ENCODE peak calls at places on chromosomes 16 and 17, in six cellular contexts. G, D, U, E, F and I are unnamed samples.

GRCh38 chr17:42101513-42102292 is 3.4 kb upstream of the ZNF385C start:
- DNase-seq in G (peak; percentile 82), D (peak; percentile 59), U (peak; percentile 59), E (peak; percentile 80), F (peak; percentile 56), I (peak; percentile 74)

GRCh38 chr17:77482375-77483127 is 341.8 kb downstream of the SEC14L1 start:
- DNase-seq in G (no peak), D (no peak), U (no peak), E (no peak), F (no peak), I (no peak)

GRCh38 chr16:86029131-86029741 is 130.3 kb downstream of the IRF8 start:
- DNase-seq in G (peak; percentile 36), D (no peak), U (no peak), E (peak; percentile 59), F (peak; percentile 20), I (peak; percentile 54)

GRCh38 chr16:67021321-67021720 is 7.6 kb upstream of the CBFB start:
- DNase-seq in G (peak; percentile 2), D (no peak), U (no peak), E (no peak), F (no peak), I (no peak)

GRCh38 chr16:46715769-46716305 is 26.4 kb downstream of the ORC6 start:
- DNase-seq in G (no peak), D (no peak), U (no peak), E (peak; percentile 90), F (no peak), I (no peak)

GRCh38 chr16:23171234-23171948 is 11.2 kb upstream of the SCNN1G start:
- DNase-seq in G (no peak), D (no peak), U (no peak), E (no peak), F (no peak), I (no peak)

GRCh38 chr16:10521681-10522274 is 58.6 kb downstream of the EMP2 start:
- DNase-seq in G (peak; percentile 70), D (peak; percentile 30), U (peak; percentile 63), E (peak; percentile 60), F (peak; percentile 73), I (peak; percentile 30)

GRCh38 chr16:3822366-3823045 is 58.0 kb downstream of the CREBBP start:
- DNase-seq in G (no peak), D (no peak), U (peak; percentile 39), E (no peak), F (no peak), I (no peak)

GRCh38 chr17:1365445-1366039 is 34.5 kb downstream of the YWHAE start:
- DNase-seq in G (peak; percentile 63), D (peak; percentile 36), U (peak; percentile 69), E (peak; percentile 58), F (peak; percentile 91), I (peak; percentile 75)

GRCh38 chr17:17567631-17568030 is 23.9 kb downstream of the PEMT start:
- DNase-seq in G (no peak), D (no peak), U (no peak), E (peak; percentile 90), F (no peak), I (no peak)

GRCh38 chr17:8124350-8125195 is 667 bp upstream of the HES7 start:
- DNase-seq in G (no peak), D (no peak), U (no peak), E (no peak), F (peak; percentile 50), I (no peak)

DNA sequence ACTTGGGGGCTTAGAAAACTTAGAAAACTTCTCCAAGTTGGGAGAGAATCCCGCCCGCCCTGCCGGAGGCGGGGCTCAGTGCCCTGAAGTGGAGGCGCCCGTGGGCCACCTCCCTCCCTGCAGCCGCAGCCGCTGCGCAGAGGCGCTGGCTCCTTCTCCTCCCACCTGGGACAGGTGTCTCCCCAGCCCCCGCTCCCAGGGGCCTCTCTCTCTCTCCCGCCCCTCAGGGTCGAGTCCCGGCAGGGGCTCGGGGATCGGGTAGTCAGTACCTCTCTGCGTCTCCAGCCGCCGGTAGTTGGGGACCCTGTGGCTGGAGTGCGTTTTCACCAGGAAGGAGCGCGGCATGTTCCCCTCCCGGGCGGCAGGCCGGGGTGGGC is 257 bp downstream of the SNAI3 start:
- DNase-seq in G (peak; percentile 64), D (no peak), U (no peak), E (no peak), F (no peak), I (peak; percentile 82)
- H3K4me1 ChIP-seq in G (peaks cover 29% of the 10 kb centered on the region), D (peaks cover 31% of the 10 kb centered on the region), U (no peaks in the 10 kb centered on the region), E (peaks cover 26% of the 10 kb centered on the region), F (peaks cover 6% of the 10 kb centered on the region), I (peaks cover 24% of the 10 kb centered on the region)

GRCh38 chr17:49915260-49915659 is 53.7 kb upstream of the DLX4 start:
- DNase-seq in G (no peak), D (no peak), U (no peak), E (no peak), F (no peak), I (no peak)
- H3K27me3 ChIP-seq in G (peaks cover 67% of the 10 kb centered on the region), D (no peaks in the 10 kb centered on the region), U (no peaks in the 10 kb centered on the region), E (peaks cover 22% of the 10 kb centered on the region), F (peaks cover 13% of the 10 kb centered on the region), I (no peaks in the 10 kb centered on the region)

GRCh38 chr16:68458551-68458950 is 10.2 kb upstream of the SMPD3 start:
- DNase-seq in G (no peak), D (no peak), U (no peak), E (no peak), F (no peak), I (no peak)

GRCh38 chr16:68463904-68464303 is 15.6 kb upstream of the SMPD3 start:
- DNase-seq in G (no peak), D (no peak), U (no peak), E (no peak), F (no peak), I (no peak)

GRCh38 chr16:68459457-68459856 is 11.1 kb upstream of the SMPD3 start:
- DNase-seq in G (no peak), D (no peak), U (no peak), E (no peak), F (no peak), I (no peak)

GRCh38 chr16:68458101-68458500 is 9.8 kb upstream of the SMPD3 start:
- DNase-seq in G (no peak), D (no peak), U (no peak), E (no peak), F (no peak), I (no peak)

DNA sequence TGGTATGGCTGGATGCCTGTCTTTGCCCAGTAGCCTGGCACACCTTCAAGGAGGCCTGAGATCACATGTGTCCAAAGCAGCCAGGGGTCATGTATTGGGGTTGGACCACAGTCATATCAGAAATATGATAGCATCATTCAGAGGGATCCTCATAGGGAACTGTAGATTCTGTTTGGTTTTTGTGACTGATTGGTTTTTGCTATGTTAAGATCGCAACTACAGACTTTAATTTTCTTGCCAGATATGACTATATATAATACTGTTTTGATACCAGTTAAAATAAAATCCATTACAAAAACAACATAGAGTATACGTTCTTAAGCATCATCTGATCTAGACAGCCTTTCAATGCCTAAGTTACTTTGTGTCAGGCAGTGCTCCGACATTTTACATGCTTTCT is 11.8 kb upstream of the SMPD3 start:
- DNase-seq in G (no peak), D (no peak), U (no peak), E (no peak), F (no peak), I (no peak)
- H3K4me3 ChIP-seq in G (no peak overlapping the region), D (no peak overlapping the region), U (no peak overlapping the region), E (no peak overlapping the region), F (no peak overlapping the region), I (no peak overlapping the region)

DNA sequence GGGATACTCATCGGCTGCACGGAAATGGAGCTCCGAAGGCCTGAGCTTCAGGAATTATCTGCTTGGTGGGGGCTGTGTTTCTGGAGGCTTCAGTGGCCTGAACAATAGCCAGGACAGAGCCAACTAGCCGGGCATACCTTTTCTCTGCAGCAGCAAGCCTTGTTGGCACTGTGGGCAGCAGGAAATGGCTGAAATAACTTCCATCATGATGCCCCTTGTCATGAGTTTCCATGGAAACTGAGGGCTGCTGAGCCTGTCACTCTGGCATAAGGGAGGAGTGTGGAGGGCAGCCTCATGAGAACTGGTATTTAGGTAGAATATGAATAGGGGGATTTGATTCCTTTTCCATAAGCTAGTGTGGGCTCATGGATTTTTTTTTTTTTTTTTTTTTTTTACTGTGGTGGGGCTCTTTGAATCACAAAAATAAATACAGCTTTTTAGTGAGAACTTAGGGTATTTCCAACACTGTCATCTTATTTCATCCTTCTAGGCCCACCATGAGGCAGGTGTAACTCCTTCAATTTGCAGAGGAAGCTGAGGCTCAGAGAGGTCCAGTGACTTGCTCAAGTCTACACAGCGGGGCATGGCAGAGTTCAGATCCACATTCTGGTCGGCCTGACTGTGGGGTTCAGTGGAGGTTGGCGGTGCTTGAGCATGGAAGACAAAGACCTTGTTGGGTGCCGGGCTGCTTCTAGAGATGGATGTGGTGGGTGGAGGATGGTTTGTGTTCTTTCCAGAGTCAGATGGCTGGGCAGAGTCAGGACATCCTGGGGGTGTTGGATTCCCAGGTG is 39.6 kb downstream of the PLCG2 start:
- DNase-seq in G (no peak), D (no peak), U (no peak), E (no peak), F (no peak), I (no peak)
- H3K4me1 ChIP-seq in G (no peaks in the 10 kb centered on the region), D (peaks cover 13% of the 10 kb centered on the region), U (no peaks in the 10 kb centered on the region), E (no peaks in the 10 kb centered on the region), F (no peaks in the 10 kb centered on the region), I (no peaks in the 10 kb centered on the region)

DNA sequence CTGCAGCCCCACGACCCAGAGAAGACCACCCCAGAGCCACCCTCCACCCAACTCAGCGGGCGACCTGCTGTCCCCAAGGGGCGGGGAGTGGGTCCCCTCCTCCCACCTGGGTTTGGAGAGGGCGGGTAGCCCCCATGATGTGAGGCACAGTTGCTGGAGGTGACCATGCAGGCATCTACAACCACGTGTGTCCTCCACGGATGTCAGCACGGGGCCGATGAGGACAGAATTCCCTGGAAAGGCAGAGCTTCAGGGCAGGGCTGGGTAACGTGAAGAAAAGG is 7.1 kb downstream of the UTS2R start:
- DNase-seq in G (no peak), D (no peak), U (no peak), E (no peak), F (no peak), I (no peak)
- H3K27me3 ChIP-seq in G (peaks cover 67% of the 10 kb centered on the region), D (no peaks in the 10 kb centered on the region), U (peaks cover 15% of the 10 kb centered on the region), E (peaks cover 24% of the 10 kb centered on the region), F (no peaks in the 10 kb centered on the region), I (no peaks in the 10 kb centered on the region)

GRCh38 chr16:5027575-5028235 is 6.0 kb downstream of the NAGPA start:
- DNase-seq in G (no peak), D (no peak), U (no peak), E (no peak), F (no peak), I (no peak)
- H3K4me3 ChIP-seq in G (no peak overlapping the region), D (no peak overlapping the region), U (no peak overlapping the region), E (no peak overlapping the region), F (no peak overlapping the region), I (no peak overlapping the region)